ENCODE peak calls at places on chromosome X, in nine cellular contexts. C, F, I, M, J, X, R, T and S are unnamed samples.

GRCh38 chrX:136204571-136204970 is 46.6 kb downstream of the MAP7D3 start:
- DNase-seq in C (no peak), F (no peak), I (no peak), M (peak), J (no peak), X (no peak), R (peak), T (no peak), S (peak)

GRCh38 chrX:150205011-150205410 is 158.1 kb upstream of the MAMLD1 start:
- DNase-seq in C (no peak), F (no peak), I (no peak), M (no peak), J (no peak), X (no peak), R (no peak), T (no peak), S (no peak)

GRCh38 chrX:140762061-140762460 is 52.5 kb downstream of the LINC00632 start:
- DNase-seq in C (no peak), F (peak), I (peak), M (no peak), J (peak), X (no peak), R (peak), T (no peak), S (peak)

GRCh38 chrX:13666836-13667235 is 13.9 kb downstream of the TCEANC start:
- DNase-seq in C (no peak), F (no peak), I (no peak), M (no peak), J (peak), X (no peak), R (no peak), T (no peak), S (no peak)

GRCh38 chrX:119870626-119871131 is 854 bp downstream of the RNF113A start:
- DNase-seq in C (no peak), F (peak), I (no peak), M (no peak), J (peak), X (no peak), R (peak), T (no peak), S (peak)

GRCh38 chrX:87727615-87728014 is 210.0 kb downstream of the KLHL4 start:
- DNase-seq in C (no peak), F (no peak), I (no peak), M (no peak), J (no peak), X (no peak), R (no peak), T (no peak), S (no peak)

GRCh38 chrX:122625821-122626220 is 558.3 kb upstream of the GRIA3 start:
- DNase-seq in C (no peak), F (no peak), I (no peak), M (no peak), J (no peak), X (no peak), R (no peak), T (no peak), S (no peak)

GRCh38 chrX:143429021-143429570 is 88.2 kb downstream of the SPANXN3 start:
- DNase-seq in C (no peak), F (no peak), I (no peak), M (no peak), J (no peak), X (no peak), R (no peak), T (no peak), S (no peak)

GRCh38 chrX:3176439-3176820 is 135.2 kb downstream of the ARSF start:
- DNase-seq in C (no peak), F (no peak), I (no peak), M (no peak), J (no peak), X (no peak), R (no peak), T (no peak), S (no peak)

GRCh38 chrX:136065044-136065671 is 79.9 kb downstream of the SLC9A6 start:
- DNase-seq in C (no peak), F (peak), I (no peak), M (no peak), J (no peak), X (peak), R (no peak), T (no peak), S (no peak)

GRCh38 chrX:25524150-25524549 is 508.4 kb upstream of the ARX start:
- DNase-seq in C (no peak), F (peak), I (no peak), M (no peak), J (no peak), X (no peak), R (no peak), T (no peak), S (no peak)

GRCh38 chrX:153598541-153599191 is at the start of gene CCNQ:
- DNase-seq in C (no peak), F (peak), I (no peak), M (no peak), J (peak), X (no peak), R (peak), T (no peak), S (peak)

GRCh38 chrX:2903366-2903765 is 25.8 kb downstream of the ARSD start:
- DNase-seq in C (no peak), F (peak), I (no peak), M (no peak), J (no peak), X (no peak), R (no peak), T (no peak), S (no peak)

GRCh38 chrX:118726887-118727685 is at the start of gene IL13RA1:
- DNase-seq in C (peak), F (peak), I (no peak), M (peak), J (peak), X (peak), R (peak), T (peak), S (peak)

GRCh38 chrX:15204130-15204751 is 65.6 kb downstream of the ASB9 start:
- DNase-seq in C (no peak), F (no peak), I (no peak), M (no peak), J (peak), X (no peak), R (no peak), T (no peak), S (no peak)

GRCh38 chrX:40145001-40145631 is 47.4 kb upstream of the BCOR start:
- DNase-seq in C (no peak), F (no peak), I (no peak), M (no peak), J (peak), X (peak), R (no peak), T (no peak), S (no peak)

GRCh38 chrX:154436597-154437397 is at the start of gene GDI1:
- DNase-seq in C (no peak), F (peak), I (peak), M (peak), J (peak), X (peak), R (peak), T (no peak), S (peak)

GRCh38 chrX:119763175-119763574 is 4.8 kb downstream of the SOWAHD start:
- DNase-seq in C (no peak), F (no peak), I (no peak), M (no peak), J (no peak), X (no peak), R (no peak), T (no peak), S (no peak)

GRCh38 chrX:151754042-151754419 is 19.5 kb downstream of the CNGA2 start:
- DNase-seq in C (peak), F (no peak), I (no peak), M (no peak), J (peak), X (no peak), R (no peak), T (no peak), S (no peak)

GRCh38 chrX:16589211-16589610 is 60.7 kb upstream of the S100G start:
- DNase-seq in C (no peak), F (no peak), I (no peak), M (no peak), J (no peak), X (no peak), R (no peak), T (no peak), S (no peak)

GRCh38 chrX:23493941-23494374 is 159.3 kb downstream of the PTCHD1 start:
- DNase-seq in C (peak), F (peak), I (no peak), M (no peak), J (no peak), X (no peak), R (no peak), T (no peak), S (no peak)

GRCh38 chrX:41045960-41046567 is 39.2 kb upstream of the USP9X start:
- DNase-seq in C (no peak), F (no peak), I (no peak), M (no peak), J (peak), X (no peak), R (peak), T (no peak), S (peak)

GRCh38 chrX:40952855-40953254 is 132.4 kb upstream of the USP9X start:
- DNase-seq in C (no peak), F (peak), I (no peak), M (no peak), J (no peak), X (no peak), R (no peak), T (no peak), S (peak)

GRCh38 chrX:11352296-11352741 is 59.1 kb downstream of the AMELX start:
- DNase-seq in C (no peak), F (no peak), I (no peak), M (no peak), J (no peak), X (no peak), R (no peak), T (no peak), S (peak)

GRCh38 chrX:68048774-68049173 is 384.5 kb downstream of the OPHN1 start:
- DNase-seq in C (no peak), F (no peak), I (no peak), M (no peak), J (no peak), X (no peak), R (no peak), T (no peak), S (no peak)

GRCh38 chrX:147884958-147885357 is 26.8 kb upstream of the FMR1 start:
- DNase-seq in C (no peak), F (peak), I (no peak), M (no peak), J (no peak), X (no peak), R (no peak), T (no peak), S (no peak)

GRCh38 chrX:13597928-13598327 is 28.5 kb downstream of the EGFL6 start:
- DNase-seq in C (no peak), F (no peak), I (no peak), M (no peak), J (no peak), X (no peak), R (no peak), T (no peak), S (no peak)

GRCh38 chrX:123731987-123732678 is 719 bp downstream of the THOC2 start:
- DNase-seq in C (no peak), F (peak), I (no peak), M (peak), J (peak), X (no peak), R (peak), T (no peak), S (peak)

GRCh38 chrX:41384041-41384705 is 50.2 kb downstream of the DDX3X start:
- DNase-seq in C (peak), F (peak), I (no peak), M (peak), J (peak), X (peak), R (peak), T (no peak), S (peak)

GRCh38 chrX:107565005-107565404 is 63.3 kb upstream of the PRPS1 start:
- DNase-seq in C (no peak), F (no peak), I (no peak), M (no peak), J (peak), X (no peak), R (no peak), T (no peak), S (no peak)

GRCh38 chrX:11579856-11580595 is 85.7 kb downstream of the ARHGAP6 start:
- DNase-seq in C (no peak), F (no peak), I (no peak), M (no peak), J (no peak), X (no peak), R (no peak), T (no peak), S (no peak)

GRCh38 chrX:94389044-94389443 is 715.0 kb downstream of the FAM133A start:
- DNase-seq in C (no peak), F (no peak), I (no peak), M (no peak), J (no peak), X (no peak), R (no peak), T (no peak), S (no peak)
- TF ChIP-seq POLR2A in C (no peak), F (no peak), I (no peak), M (no peak), J (no peak), X (no peak), R (no peak), T (no peak), S (no peak)

DNA sequence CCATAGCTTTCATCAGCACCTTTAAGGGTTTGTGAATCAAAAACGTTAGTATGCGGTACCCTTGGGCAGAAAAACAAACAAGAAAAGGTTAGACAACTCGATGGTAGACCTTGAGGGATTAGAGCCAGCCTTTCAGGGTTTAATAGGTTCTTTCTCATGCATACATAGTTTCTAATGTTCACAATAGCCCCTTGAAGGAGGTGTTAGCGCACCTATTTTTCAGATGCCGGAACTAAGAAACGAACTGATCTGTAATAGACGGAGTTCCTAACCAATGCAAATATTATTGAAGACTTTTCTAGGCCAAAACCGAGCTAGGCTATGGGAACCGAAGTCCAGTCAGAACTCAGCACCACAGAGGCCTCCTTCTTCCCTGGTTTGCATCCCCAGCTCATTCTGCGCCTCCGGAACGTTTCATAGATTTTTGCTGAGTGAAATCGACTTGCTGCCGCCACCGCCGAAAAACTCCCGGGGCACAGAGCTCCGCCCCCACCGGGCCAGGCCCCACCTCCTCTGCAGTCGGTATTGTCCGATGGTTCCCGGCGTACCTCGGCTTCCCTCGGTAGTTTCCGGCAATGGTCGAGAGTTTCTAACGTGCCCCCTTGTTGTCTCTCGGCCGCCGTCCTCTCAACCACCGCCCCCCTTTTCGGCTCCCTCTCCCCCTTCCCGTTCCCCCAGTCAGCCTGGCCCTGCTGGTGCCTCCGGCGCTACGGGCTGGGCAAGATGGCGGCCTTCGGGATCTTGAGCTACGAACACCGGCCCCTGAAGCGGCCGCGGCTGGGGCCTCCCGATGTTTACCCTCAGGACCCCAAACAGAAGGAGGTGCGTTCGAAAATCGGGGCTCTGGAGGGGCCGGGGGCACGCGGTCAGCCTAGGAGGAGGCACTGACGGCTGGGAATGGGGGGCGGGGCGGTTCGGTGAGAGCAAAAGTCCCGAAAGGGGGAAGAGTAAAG is at the start of gene MED12:
- DNase-seq in C (no peak), F (peak), I (peak), M (peak), J (peak), X (peak), R (peak), T (peak), S (peak)
- TF ChIP-seq POLR2A in C (peak), F (peak), I (peak), M (no peak), J (no peak), X (no peak), R (peak), T (no peak), S (peak)

GRCh38 chrX:48737213-48737938 is 24.2 kb upstream of the GLOD5 start:
- DNase-seq in C (peak), F (peak), I (peak), M (peak), J (peak), X (peak), R (peak), T (peak), S (peak)
- TF ChIP-seq POLR2A in C (peak), F (peak), I (peak), M (no peak), J (no peak), X (no peak), R (peak), T (peak), S (peak)

DNA sequence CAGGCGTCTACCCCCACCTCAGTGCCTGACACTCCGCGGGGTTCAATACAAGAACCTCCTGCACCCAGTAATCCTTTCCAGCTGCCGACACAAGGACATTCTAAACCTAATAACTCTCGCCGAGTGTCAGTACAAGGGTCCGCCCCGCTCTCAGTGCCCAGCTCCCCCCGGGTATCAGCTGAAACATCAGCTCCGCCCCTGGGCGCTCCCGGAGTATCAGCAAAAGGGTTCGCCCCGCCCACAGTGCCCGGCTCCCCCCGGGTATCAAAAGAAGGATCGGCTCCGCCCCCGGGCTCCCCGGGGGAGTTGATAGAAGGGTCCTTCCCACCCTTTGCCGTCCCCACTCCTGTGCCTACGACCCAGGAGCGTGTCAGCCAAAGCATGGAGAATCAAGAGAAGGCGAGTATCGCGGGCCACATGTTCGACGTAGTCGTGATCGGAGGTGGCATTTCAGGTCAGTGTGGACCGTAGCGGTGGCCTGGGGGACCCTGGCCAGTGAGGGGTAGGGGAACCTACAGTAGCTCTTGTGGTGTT is at the start of gene MAOA:
- DNase-seq in C (no peak), F (no peak), I (no peak), M (peak), J (peak), X (peak), R (peak), T (peak), S (peak)
- TF ChIP-seq POLR2A in C (no peak), F (no peak), I (no peak), M (no peak), J (peak), X (no peak), R (peak), T (peak), S (no peak)